ENCODE peak calls at places on chromosomes 3 and 15, in seven cellular contexts. One of them, this sample, is unnamed.

GRCh38 chr15:27804569-27805260 is 294.4 kb downstream of the OCA2 start:
- DNase-seq in GM23338: peak; percentile 32
- DNase-seq in heart left ventricle: no peak
- DNase-seq in esophagus squamous epithelium: no peak
- DNase-seq in tibial artery: no peak
- DNase-seq in vagina: no peak
- DNase-seq in fibroblast of lung: no peak
- DNase-seq in this sample: no peak

GRCh38 chr15:55615445-55615844 is 27.3 kb upstream of the PYGO1 start:
- DNase-seq in heart left ventricle: no peak
- DNase-seq in fibroblast of lung: no peak
- DNase-seq in tibial artery: no peak
- DNase-seq in esophagus squamous epithelium: no peak
- DNase-seq in GM23338: no peak
- DNase-seq in vagina: no peak
- DNase-seq in this sample: no peak

GRCh38 chr15:76206325-76206976 is 104.8 kb downstream of the ETFA start:
- DNase-seq in vagina: no peak
- DNase-seq in heart left ventricle: peak; percentile 93
- DNase-seq in GM23338: no peak
- DNase-seq in tibial artery: peak; percentile 90
- DNase-seq in esophagus squamous epithelium: no peak
- DNase-seq in fibroblast of lung: peak; percentile 67
- DNase-seq in this sample: peak; percentile 74

GRCh38 chr3:38992117-38992779 is 59.5 kb downstream of the SCN11A start:
- DNase-seq in fibroblast of lung: peak; percentile 79
- DNase-seq in heart left ventricle: no peak
- DNase-seq in tibial artery: no peak
- DNase-seq in esophagus squamous epithelium: no peak
- DNase-seq in GM23338: no peak
- DNase-seq in vagina: peak; percentile 29
- DNase-seq in this sample: no peak

GRCh38 chr3:70608434-70608833 is 296.0 kb upstream of the MDFIC2 start:
- DNase-seq in heart left ventricle: no peak
- DNase-seq in tibial artery: no peak
- DNase-seq in vagina: no peak
- DNase-seq in GM23338: no peak
- DNase-seq in esophagus squamous epithelium: no peak
- DNase-seq in fibroblast of lung: no peak
- DNase-seq in this sample: no peak

GRCh38 chr15:81914734-81915234 is 131.0 kb downstream of the MEX3B start:
- DNase-seq in tibial artery: no peak
- DNase-seq in fibroblast of lung: no peak
- DNase-seq in vagina: no peak
- DNase-seq in heart left ventricle: peak; percentile 81
- DNase-seq in GM23338: no peak
- DNase-seq in esophagus squamous epithelium: no peak
- DNase-seq in this sample: no peak

GRCh38 chr3:24519368-24520100 is 24.9 kb upstream of the THRB start:
- DNase-seq in tibial artery: no peak
- DNase-seq in fibroblast of lung: no peak
- DNase-seq in esophagus squamous epithelium: no peak
- DNase-seq in vagina: no peak
- DNase-seq in GM23338: peak; percentile 82
- DNase-seq in heart left ventricle: peak; percentile 33
- DNase-seq in this sample: no peak

GRCh38 chr3:127042634-127043033 is 59.7 kb downstream of the PLXNA1 start:
- DNase-seq in fibroblast of lung: no peak
- DNase-seq in esophagus squamous epithelium: no peak
- DNase-seq in tibial artery: peak; percentile 49
- DNase-seq in heart left ventricle: no peak
- DNase-seq in vagina: no peak
- DNase-seq in GM23338: no peak
- DNase-seq in this sample: peak; percentile 37

GRCh38 chr3:171614318-171614967 is 154.2 kb upstream of the TNIK start:
- DNase-seq in heart left ventricle: peak; percentile 28
- DNase-seq in vagina: no peak
- DNase-seq in esophagus squamous epithelium: no peak
- DNase-seq in GM23338: peak; percentile 72
- DNase-seq in tibial artery: no peak
- DNase-seq in fibroblast of lung: peak; percentile 63
- DNase-seq in this sample: no peak

GRCh38 chr3:107217161-107217560 is 160.1 kb upstream of the CCDC54 start:
- DNase-seq in vagina: no peak
- DNase-seq in esophagus squamous epithelium: no peak
- DNase-seq in tibial artery: no peak
- DNase-seq in fibroblast of lung: peak; percentile 95
- DNase-seq in GM23338: no peak
- DNase-seq in heart left ventricle: no peak
- DNase-seq in this sample: no peak

GRCh38 chr3:4740397-4741105 is 238.7 kb upstream of the BHLHE40 start:
- DNase-seq in fibroblast of lung: no peak
- DNase-seq in tibial artery: no peak
- DNase-seq in vagina: no peak
- DNase-seq in heart left ventricle: peak; percentile 68
- DNase-seq in esophagus squamous epithelium: no peak
- DNase-seq in GM23338: no peak
- DNase-seq in this sample: no peak

GRCh38 chr3:140093742-140094141 is 158.8 kb downstream of the CLSTN2 start:
- DNase-seq in heart left ventricle: peak; percentile 77
- DNase-seq in fibroblast of lung: peak; percentile 87
- DNase-seq in esophagus squamous epithelium: no peak
- DNase-seq in GM23338: no peak
- DNase-seq in vagina: no peak
- DNase-seq in tibial artery: peak; percentile 74
- DNase-seq in this sample: no peak

GRCh38 chr3:170760174-170760526 is 109.8 kb downstream of the RPL22L1 start:
- DNase-seq in GM23338: no peak
- DNase-seq in esophagus squamous epithelium: no peak
- DNase-seq in fibroblast of lung: peak; percentile 77
- DNase-seq in heart left ventricle: no peak
- DNase-seq in vagina: no peak
- DNase-seq in tibial artery: no peak
- DNase-seq in this sample: no peak

GRCh38 chr3:13750731-13751130 is 129.1 kb downstream of the WNT7A start:
- DNase-seq in GM23338: no peak
- DNase-seq in heart left ventricle: no peak
- DNase-seq in fibroblast of lung: no peak
- DNase-seq in esophagus squamous epithelium: no peak
- DNase-seq in tibial artery: no peak
- DNase-seq in vagina: no peak
- DNase-seq in this sample: no peak

GRCh38 chr15:93366387-93367100 is 277.5 kb upstream of the RGMA start:
- DNase-seq in esophagus squamous epithelium: no peak
- DNase-seq in tibial artery: no peak
- DNase-seq in GM23338: no peak
- DNase-seq in fibroblast of lung: no peak
- DNase-seq in vagina: no peak
- DNase-seq in heart left ventricle: no peak
- DNase-seq in this sample: no peak

DNA sequence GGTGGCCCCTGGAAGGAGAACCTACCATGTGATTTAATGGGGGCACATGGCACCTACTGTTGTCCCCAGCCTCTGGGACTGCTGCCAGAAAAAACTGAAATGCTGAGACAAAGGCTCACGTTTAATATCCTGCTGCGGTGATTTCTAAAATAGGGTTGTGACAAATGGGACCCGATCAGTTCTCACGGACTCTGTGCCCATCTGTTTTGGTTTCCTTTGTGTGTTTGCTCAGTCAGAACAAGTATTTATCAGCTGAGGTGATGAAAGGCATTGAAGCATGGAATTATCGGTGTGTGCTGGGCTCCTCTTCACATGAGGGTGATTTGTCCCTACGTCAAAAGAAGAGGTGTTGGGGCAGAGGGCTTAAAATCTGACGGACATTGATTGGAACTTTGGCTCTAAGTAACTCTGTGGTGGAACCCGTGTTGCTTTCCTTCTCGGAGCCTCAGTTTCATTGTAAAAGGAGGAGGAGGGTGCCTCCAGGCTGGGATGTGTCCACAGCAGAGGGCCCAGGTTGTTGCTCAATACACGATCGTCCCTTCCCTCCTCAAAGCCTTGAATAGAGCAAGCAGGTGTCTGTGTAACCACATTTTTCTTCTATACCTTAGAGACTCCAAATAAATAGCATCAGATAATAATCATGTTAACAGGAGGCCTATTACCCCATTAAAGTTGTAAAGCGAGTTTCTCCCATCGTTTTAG is 283.3 kb upstream of the RGMA start:
- DNase-seq in tibial artery: no peak
- DNase-seq in fibroblast of lung: no peak
- DNase-seq in GM23338: no peak
- DNase-seq in esophagus squamous epithelium: no peak
- DNase-seq in heart left ventricle: no peak
- DNase-seq in vagina: no peak
- DNase-seq in this sample: no peak
- H3K4me1 ChIP-seq in tibial artery: no peaks in the 10 kb centered on the region
- H3K4me1 ChIP-seq in fibroblast of lung: no peaks in the 10 kb centered on the region
- H3K4me1 ChIP-seq in GM23338: no peaks in the 10 kb centered on the region
- H3K4me1 ChIP-seq in esophagus squamous epithelium: no peaks in the 10 kb centered on the region
- H3K4me1 ChIP-seq in heart left ventricle: no peaks in the 10 kb centered on the region
- H3K4me1 ChIP-seq in vagina: no peaks in the 10 kb centered on the region
- H3K4me1 ChIP-seq in this sample: no peaks in the 10 kb centered on the region

GRCh38 chr15:40032125-40032839 is 6.7 kb downstream of the SRP14 start:
- DNase-seq in fibroblast of lung: no peak
- DNase-seq in vagina: no peak
- DNase-seq in tibial artery: no peak
- DNase-seq in esophagus squamous epithelium: no peak
- DNase-seq in heart left ventricle: peak; percentile 59
- DNase-seq in GM23338: no peak
- DNase-seq in this sample: no peak

GRCh38 chr15:40028853-40029252 is 10.1 kb downstream of the SRP14 start:
- DNase-seq in esophagus squamous epithelium: no peak
- DNase-seq in tibial artery: no peak
- DNase-seq in vagina: no peak
- DNase-seq in GM23338: no peak
- DNase-seq in heart left ventricle: no peak
- DNase-seq in fibroblast of lung: no peak
- DNase-seq in this sample: no peak

GRCh38 chr15:40031300-40031699 is 7.7 kb downstream of the SRP14 start:
- DNase-seq in tibial artery: no peak
- DNase-seq in esophagus squamous epithelium: no peak
- DNase-seq in heart left ventricle: no peak
- DNase-seq in GM23338: no peak
- DNase-seq in vagina: no peak
- DNase-seq in fibroblast of lung: no peak
- DNase-seq in this sample: no peak

GRCh38 chr15:40028193-40028592 is 10.8 kb downstream of the SRP14 start:
- DNase-seq in GM23338: no peak
- DNase-seq in fibroblast of lung: no peak
- DNase-seq in heart left ventricle: no peak
- DNase-seq in tibial artery: no peak
- DNase-seq in vagina: no peak
- DNase-seq in esophagus squamous epithelium: no peak
- DNase-seq in this sample: no peak

DNA sequence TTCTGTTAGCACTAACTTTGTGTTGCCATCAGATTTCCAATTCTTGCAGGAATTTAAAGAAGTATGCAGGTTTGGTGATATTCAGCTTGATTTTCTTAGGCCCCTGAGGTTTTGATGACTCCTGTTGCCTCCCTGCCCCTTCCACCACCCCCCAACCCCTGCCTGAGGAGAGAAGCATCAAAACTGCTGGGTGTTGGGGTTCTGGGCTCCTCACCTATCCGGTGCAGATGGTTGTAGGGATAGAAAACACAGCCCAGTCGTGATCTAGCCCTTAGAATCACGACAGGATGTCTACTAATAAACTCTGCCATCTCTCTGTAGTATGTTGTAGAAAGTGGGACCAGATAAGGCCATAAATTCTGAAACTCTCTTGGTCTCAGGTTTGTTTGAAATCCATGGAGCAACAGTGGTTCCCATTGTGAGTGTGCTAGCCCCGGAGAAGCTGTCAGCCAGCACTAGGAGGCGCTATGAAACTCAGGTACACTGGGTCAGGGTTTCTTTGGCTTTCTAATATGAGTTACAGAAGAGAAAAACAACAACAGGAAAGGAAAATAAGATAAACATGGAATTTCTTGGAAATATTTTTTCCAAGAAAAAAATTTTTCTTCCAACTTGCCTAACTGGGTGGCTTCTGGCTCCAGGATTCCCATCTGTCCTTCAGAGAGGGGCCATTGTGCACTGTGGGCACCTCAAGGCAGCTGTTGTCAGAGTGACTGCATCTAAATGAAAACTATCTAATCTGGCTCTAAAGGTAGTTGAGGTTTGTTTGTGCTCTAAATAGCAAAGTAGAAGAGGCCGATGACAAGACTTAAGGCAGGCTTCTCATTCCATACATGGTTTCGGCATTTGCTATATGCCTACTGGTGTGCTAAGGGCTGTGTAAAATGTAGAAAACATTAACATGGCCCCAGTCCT is 8.7 kb downstream of the SRP14 start:
- DNase-seq in esophagus squamous epithelium: no peak
- DNase-seq in fibroblast of lung: no peak
- DNase-seq in tibial artery: no peak
- DNase-seq in vagina: no peak
- DNase-seq in GM23338: peak; percentile 83
- DNase-seq in heart left ventricle: no peak
- DNase-seq in this sample: no peak
- TF ChIP-seq CTCF in esophagus squamous epithelium: peak; percentile 33
- TF ChIP-seq CTCF in fibroblast of lung: peak; percentile 69
- TF ChIP-seq CTCF in tibial artery: peak; percentile 27
- TF ChIP-seq CTCF in vagina: no peak
- TF ChIP-seq CTCF in GM23338: peak; percentile 96
- TF ChIP-seq CTCF in heart left ventricle: peak; percentile 26
- TF ChIP-seq CTCF in this sample: peak; percentile 41

DNA sequence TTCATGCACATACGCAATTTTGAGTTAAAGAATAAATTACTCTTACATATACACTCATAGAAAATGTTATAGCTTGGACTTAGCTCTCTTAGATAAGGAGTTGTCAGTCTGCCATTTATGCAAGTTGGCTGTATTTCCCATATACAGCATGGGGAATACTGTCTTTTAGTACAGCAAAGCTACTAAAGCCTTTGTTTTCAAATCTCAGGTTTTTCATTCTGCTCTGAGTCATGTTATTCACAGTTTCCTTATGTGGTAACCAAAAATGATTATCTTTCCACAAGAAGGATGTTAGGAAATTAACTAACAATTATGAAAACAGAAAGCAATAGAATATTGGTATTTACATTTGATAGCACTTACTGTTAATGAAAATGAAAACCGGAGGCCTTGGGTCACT is 4.3 kb upstream of the TIPARP start:
- DNase-seq in heart left ventricle: no peak
- DNase-seq in GM23338: no peak
- DNase-seq in esophagus squamous epithelium: no peak
- DNase-seq in fibroblast of lung: no peak
- DNase-seq in vagina: no peak
- DNase-seq in tibial artery: no peak
- DNase-seq in this sample: no peak
- H3K4me1 ChIP-seq in heart left ventricle: peaks cover 4% of the 10 kb centered on the region
- H3K4me1 ChIP-seq in GM23338: peaks cover 11% of the 10 kb centered on the region
- H3K4me1 ChIP-seq in esophagus squamous epithelium: peaks cover 4% of the 10 kb centered on the region
- H3K4me1 ChIP-seq in fibroblast of lung: no peaks in the 10 kb centered on the region
- H3K4me1 ChIP-seq in vagina: peaks cover 1% of the 10 kb centered on the region
- H3K4me1 ChIP-seq in tibial artery: peaks cover 2% of the 10 kb centered on the region
- H3K4me1 ChIP-seq in this sample: peaks cover 35% of the 10 kb centered on the region

DNA sequence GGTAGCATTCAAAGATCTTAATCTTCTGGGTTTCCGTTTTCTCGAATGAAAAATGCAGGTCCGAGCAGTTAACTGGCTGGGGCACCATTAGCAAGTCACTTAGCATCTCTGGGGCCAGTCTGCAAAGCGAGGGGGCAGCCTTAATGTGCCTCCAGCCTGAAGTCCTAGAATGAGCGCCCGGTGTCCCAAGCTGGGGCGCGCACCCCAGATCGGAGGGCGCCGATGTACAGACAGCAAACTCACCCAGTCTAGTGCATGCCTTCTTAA is at the start of gene PATL2:
- DNase-seq in tibial artery: no peak
- DNase-seq in fibroblast of lung: no peak
- DNase-seq in vagina: no peak
- DNase-seq in heart left ventricle: no peak
- DNase-seq in GM23338: no peak
- DNase-seq in esophagus squamous epithelium: no peak
- DNase-seq in this sample: no peak
- TF ChIP-seq CTCF in tibial artery: no peak
- TF ChIP-seq CTCF in fibroblast of lung: no peak
- TF ChIP-seq CTCF in vagina: no peak
- TF ChIP-seq CTCF in heart left ventricle: peak; percentile 4
- TF ChIP-seq CTCF in GM23338: no peak
- TF ChIP-seq CTCF in esophagus squamous epithelium: no peak
- TF ChIP-seq CTCF in this sample: no peak

This sample was measured in lower lobe of right lung.